ENCODE peak calls at places on chromosomes 1 and 21, in five cellular contexts. C is Peyer's patch, E is neural progenitor cell, I is GM23338, W is thoracic aorta. M is an unnamed sample.

GRCh38 chr1:80375662-80376061 is 1369.1 kb upstream of the ADGRL4 start:
- DNase-seq in C (no peak), E (no peak), I (no peak), W (no peak), M (no peak)

GRCh38 chr1:26864610-26865480 is 1.9 kb downstream of the SFN start:
- DNase-seq in C (peak; percentile 95), E (peak; percentile 98), I (peak; percentile 97), W (peak; percentile 93), M (peak; percentile 89)

GRCh38 chr1:31005198-31005597 is 60.3 kb downstream of the PUM1 start:
- DNase-seq in C (no peak), E (no peak), I (no peak), W (no peak), M (no peak)

GRCh38 chr1:208154040-208154439 is 90.1 kb downstream of the PLXNA2 start:
- DNase-seq in C (no peak), E (no peak), I (no peak), W (no peak), M (no peak)

GRCh38 chr21:42850866-42851391 is 28.4 kb downstream of the WDR4 start:
- DNase-seq in C (no peak), E (peak; percentile 30), I (peak; percentile 84), W (no peak), M (no peak)

GRCh38 chr1:19232526-19232851 is 18.8 kb downstream of the EMC1 start:
- DNase-seq in C (no peak), E (no peak), I (no peak), W (no peak), M (no peak)

GRCh38 chr1:112702067-112702395 is 4.9 kb downstream of the RHOC start:
- DNase-seq in C (no peak), E (no peak), I (no peak), W (no peak), M (no peak)

GRCh38 chr1:205354259-205354904 is 2.3 kb downstream of the KLHDC8A start:
- DNase-seq in C (peak; percentile 70), E (peak; percentile 84), I (peak; percentile 90), W (no peak), M (peak; percentile 62)

GRCh38 chr1:40059292-40059959 is 18.9 kb downstream of the CAP1 start:
- DNase-seq in C (no peak), E (no peak), I (peak; percentile 90), W (no peak), M (peak; percentile 53)

GRCh38 chr1:8495928-8496401 is 178.1 kb downstream of the SLC45A1 start:
- DNase-seq in C (no peak), E (no peak), I (no peak), W (no peak), M (no peak)

GRCh38 chr1:225824522-225824921 is 14.6 kb downstream of the EPHX1 start:
- DNase-seq in C (no peak), E (peak; percentile 55), I (peak; percentile 46), W (no peak), M (no peak)

GRCh38 chr1:6465461-6466005 is 440 bp downstream of the TNFRSF25 start:
- DNase-seq in C (no peak), E (no peak), I (no peak), W (no peak), M (peak; percentile 55)

GRCh38 chr1:113109908-113110554 is 37.0 kb downstream of the LRIG2 start:
- DNase-seq in C (no peak), E (no peak), I (no peak), W (no peak), M (no peak)

GRCh38 chr1:109996476-109996875 is 11.9 kb downstream of the AHCYL1 start:
- DNase-seq in C (no peak), E (no peak), I (no peak), W (no peak), M (no peak)

GRCh38 chr1:210654176-210654786 is 325.6 kb downstream of the HHAT start:
- DNase-seq in C (no peak), E (no peak), I (no peak), W (no peak), M (no peak)

GRCh38 chr1:186775881-186776560 is 52.7 kb upstream of the PLA2G4A start:
- DNase-seq in C (no peak), E (no peak), I (no peak), W (no peak), M (no peak)

GRCh38 chr1:56908619-56909340 is 54.2 kb downstream of the C8A start:
- DNase-seq in C (no peak), E (no peak), I (no peak), W (no peak), M (no peak)

GRCh38 chr21:29164330-29164942 is 34.0 kb downstream of the MAP3K7CL start:
- DNase-seq in C (no peak), E (peak; percentile 44), I (peak; percentile 71), W (no peak), M (peak; percentile 6)

GRCh38 chr1:95236784-95237575 is 3.0 kb downstream of the RWDD3 start:
- DNase-seq in C (no peak), E (peak; percentile 16), I (no peak), W (no peak), M (no peak)

GRCh38 chr1:17919525-17920439 is 164.6 kb downstream of the ACTL8 start:
- DNase-seq in C (no peak), E (peak; percentile 84), I (peak; percentile 81), W (no peak), M (no peak)

GRCh38 chr1:15218287-15219279 is 28.4 kb upstream of the FHAD1 start:
- DNase-seq in C (no peak), E (no peak), I (no peak), W (no peak), M (no peak)

GRCh38 chr1:108639899-108640560 is 20.9 kb downstream of the HENMT1 start:
- DNase-seq in C (no peak), E (no peak), I (no peak), W (no peak), M (no peak)

GRCh38 chr1:158017800-158018595 is 24.6 kb downstream of the KIRREL1 start:
- DNase-seq in C (no peak), E (no peak), I (peak; percentile 52), W (no peak), M (no peak)
- H3K4me1 ChIP-seq in C (peaks cover 2% of the 10 kb centered on the region), E (peaks cover 96% of the 10 kb centered on the region), I (peaks cover 87% of the 10 kb centered on the region), W (peaks cover 79% of the 10 kb centered on the region), M (no peaks in the 10 kb centered on the region)

GRCh38 chr1:115426990-115427389 is 88.9 kb upstream of the NGF start:
- DNase-seq in C (no peak), E (no peak), I (no peak), W (no peak), M (no peak)
- H3K27ac ChIP-seq in C (no peak overlapping the region), E (no peak overlapping the region), I (no peak overlapping the region), W (peak overlapping the region; percentile 53), M (no peak overlapping the region)

DNA sequence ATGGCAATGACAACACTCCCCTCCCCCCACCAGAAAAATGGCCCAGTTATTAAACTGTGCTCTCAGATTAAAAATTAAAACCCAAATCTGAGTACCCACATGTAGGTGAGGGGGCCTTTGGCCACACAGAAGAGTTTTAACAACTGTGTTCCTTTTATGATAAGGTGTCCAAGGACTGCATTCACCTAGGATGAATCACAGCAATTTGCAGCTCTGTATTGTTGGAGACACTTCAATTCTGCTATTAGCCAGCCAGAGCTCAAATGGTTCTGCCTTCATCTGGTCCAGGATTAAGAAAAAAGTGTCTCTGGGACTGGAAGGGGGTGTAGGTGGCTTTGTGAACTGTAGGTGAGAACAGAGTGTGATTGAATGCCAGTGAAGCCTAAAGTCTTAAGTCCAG is 43.3 kb upstream of the DIRAS3 start:
- DNase-seq in C (no peak), E (no peak), I (no peak), W (no peak), M (no peak)
- H3K4me1 ChIP-seq in C (no peaks in the 10 kb centered on the region), E (no peaks in the 10 kb centered on the region), I (no peaks in the 10 kb centered on the region), W (no peaks in the 10 kb centered on the region), M (no peaks in the 10 kb centered on the region)

DNA sequence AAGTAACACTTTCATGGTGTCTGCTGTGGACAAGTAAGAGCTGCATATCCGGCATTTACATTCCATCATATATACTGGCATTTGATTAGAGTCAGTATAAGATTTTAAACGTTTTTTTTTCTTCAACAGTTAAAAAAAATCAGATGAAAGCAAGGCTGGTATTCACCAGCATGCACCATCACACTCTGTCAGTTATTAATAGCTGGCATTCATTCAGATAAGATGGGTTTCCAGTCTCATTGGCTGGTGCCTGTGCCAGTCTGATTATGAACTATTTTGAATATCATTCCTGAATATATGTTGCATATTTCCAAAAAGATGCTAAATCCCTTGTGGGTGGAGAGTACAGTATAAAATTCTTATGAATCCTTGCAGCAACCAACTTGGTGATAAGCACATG is 211.7 kb downstream of the GPATCH2 start:
- DNase-seq in C (no peak), E (no peak), I (no peak), W (no peak), M (no peak)
- H3K27ac ChIP-seq in C (no peak overlapping the region), E (no peak overlapping the region), I (no peak overlapping the region), W (no peak overlapping the region), M (no peak overlapping the region)

GRCh38 chr1:11280719-11281376 is 7.8 kb downstream of the UBIAD1 start:
- DNase-seq in C (peak; percentile 63), E (no peak), I (no peak), W (no peak), M (no peak)

GRCh38 chr1:11283148-11283547 is 10.2 kb downstream of the UBIAD1 start:
- DNase-seq in C (no peak), E (no peak), I (no peak), W (no peak), M (no peak)

GRCh38 chr1:11281518-11282331 is 8.7 kb downstream of the UBIAD1 start:
- DNase-seq in C (no peak), E (no peak), I (no peak), W (no peak), M (no peak)

GRCh38 chr1:11279152-11279551 is 6.2 kb downstream of the UBIAD1 start:
- DNase-seq in C (no peak), E (no peak), I (no peak), W (no peak), M (no peak)

GRCh38 chr1:11279630-11280029 is 6.6 kb downstream of the UBIAD1 start:
- DNase-seq in C (no peak), E (no peak), I (no peak), W (no peak), M (no peak)
- H3K4me1 ChIP-seq in C (no peaks in the 10 kb centered on the region), E (peaks cover 5% of the 10 kb centered on the region), I (peaks cover 14% of the 10 kb centered on the region), W (peaks cover 14% of the 10 kb centered on the region), M (peaks cover 31% of the 10 kb centered on the region)

GRCh38 chr1:182761396-182762395 is 27.9 kb upstream of the NPL start:
- DNase-seq in C (no peak), E (no peak), I (no peak), W (no peak), M (no peak)
- H3K27ac ChIP-seq in C (no peak overlapping the region), E (no peak overlapping the region), I (no peak overlapping the region), W (no peak overlapping the region), M (no peak overlapping the region)

DNA sequence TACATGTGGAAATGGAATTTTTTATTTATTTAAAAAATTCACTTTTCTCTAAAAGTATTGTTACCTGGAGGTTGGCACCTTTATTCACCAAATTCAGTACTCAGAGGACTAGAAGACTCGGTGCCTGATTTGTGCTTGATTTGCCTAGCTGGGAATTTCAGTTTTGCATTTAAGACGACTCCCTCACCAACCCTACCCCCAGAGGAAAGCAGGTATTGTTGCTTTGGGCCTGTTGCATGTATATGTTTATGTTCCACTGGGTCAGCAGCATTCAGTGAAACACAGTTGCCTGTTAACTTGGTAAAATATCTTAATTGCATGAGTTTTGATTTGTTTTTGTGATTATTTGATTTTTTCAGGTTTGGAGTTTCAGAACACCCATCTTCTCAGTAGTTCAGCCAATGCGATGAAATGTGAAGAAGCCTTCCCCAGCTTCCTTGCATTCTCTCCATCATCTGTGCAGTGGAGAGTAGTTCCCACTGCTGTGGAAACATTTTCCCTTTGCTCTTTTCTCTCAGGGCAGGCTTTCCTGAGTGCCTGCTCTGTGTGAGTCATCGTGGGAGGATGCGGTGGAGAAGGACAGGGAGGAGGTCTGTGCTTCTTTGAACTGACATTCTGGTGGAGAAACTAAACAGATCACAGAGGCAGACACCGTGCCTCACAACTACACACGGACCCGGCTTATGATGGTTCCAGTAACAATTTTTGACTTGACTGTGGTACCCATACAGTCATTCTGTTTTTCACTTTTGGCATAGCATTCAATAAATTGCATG is 6.4 kb downstream of the ADARB1 start:
- DNase-seq in C (no peak), E (no peak), I (no peak), W (no peak), M (peak; percentile 60)
- H3K4me1 ChIP-seq in C (no peaks in the 10 kb centered on the region), E (peaks cover 12% of the 10 kb centered on the region), I (peaks cover 3% of the 10 kb centered on the region), W (peaks cover 22% of the 10 kb centered on the region), M (peaks cover 96% of the 10 kb centered on the region)